ENCODE peak calls at places on chromosome 5, in four cellular contexts. M is Peyer's patch; D is germinal center; U is stimulated activated CD8-positive, alpha-beta memory T cell treated with anti-CD3 and anti-CD28 coated beads, Interleukin-12 subunit alpha, Interleukin-12 subunit beta, amount 100 ng/mL, for 4 hours. J is an unnamed sample.

GRCh38 chr5:104652271-104652861 is 1089.8 kb upstream of the NUDT12 start:
- DNase-seq in M (no peak), D (no peak), U (no peak), J (no peak)

GRCh38 chr5:89417990-89418820 is 535.2 kb upstream of the MEF2C start:
- DNase-seq in M (no peak), D (no peak), U (no peak), J (no peak)

GRCh38 chr5:100900142-100900795 is 2.8 kb downstream of the ST8SIA4 start:
- DNase-seq in M (peak; percentile 70), D (peak; percentile 12), U (peak; percentile 41), J (no peak)

GRCh38 chr5:137695651-137696428 is 40.0 kb downstream of the KLHL3 start:
- DNase-seq in M (no peak), D (no peak), U (no peak), J (no peak)

GRCh38 chr5:59002162-59002825 is 419.4 kb downstream of the RAB3C start:
- DNase-seq in M (no peak), D (no peak), U (no peak), J (no peak)

GRCh38 chr5:80399553-80400239 is 8.2 kb upstream of the ZFYVE16 start:
- DNase-seq in M (peak; percentile 54), D (peak; percentile 46), U (no peak), J (peak; percentile 17)

GRCh38 chr5:109805472-109805871 is 115.7 kb downstream of the MAN2A1 start:
- DNase-seq in M (no peak), D (no peak), U (no peak), J (no peak)

GRCh38 chr5:170945275-170945674 is 83.5 kb downstream of the RANBP17 start:
- DNase-seq in M (no peak), D (no peak), U (no peak), J (no peak)

GRCh38 chr5:82274343-82275266 is 3.5 kb downstream of the RPS23 start:
- DNase-seq in M (no peak), D (no peak), U (no peak), J (no peak)

GRCh38 chr5:119287547-119288073 is 68.2 kb upstream of the TNFAIP8 start:
- DNase-seq in M (peak; percentile 48), D (no peak), U (no peak), J (no peak)

GRCh38 chr5:148268556-148268955 is at the start of gene SPINK13:
- DNase-seq in M (no peak), D (no peak), U (no peak), J (no peak)

GRCh38 chr5:58148366-58148765 is 311.5 kb downstream of the PLK2 start:
- DNase-seq in M (no peak), D (no peak), U (no peak), J (no peak)

J was measured in GM13977.